ENCODE peak calls at places on chromosomes 6 and 20, in eight cellular contexts. Q is tibial nerve, E is mucosa of descending colon, A is mesenchymal stem cell, K is aorta, Z is SK-N-SH, B is BE2C, T is fibroblast of lung. O is an unnamed sample.

GRCh38 chr6:53869964-53870363 is 75.2 kb downstream of the LRRC1 start:
- DNase-seq in Q (no peak), E (no peak), A (no peak), K (no peak), Z (no peak), B (no peak), T (no peak), O (no peak)

GRCh38 chr20:64253000-64253383 is 2.6 kb upstream of the PCMTD2 start:
- DNase-seq in Q (no peak), E (no peak), A (no peak), K (no peak), Z (no peak), B (no peak), T (no peak), O (no peak)

GRCh38 chr6:72559067-72559466 is 62.8 kb upstream of the KCNQ5 start:
- DNase-seq in Q (no peak), E (no peak), A (no peak), K (no peak), Z (no peak), B (no peak), T (no peak), O (no peak)

GRCh38 chr20:53899351-53900167 is 170.8 kb downstream of the BCAS1 start:
- DNase-seq in Q (no peak), E (peak; percentile 65), A (peak; percentile 93), K (no peak), Z (peak; percentile 38), B (peak; percentile 78), T (peak; percentile 77), O (peak; percentile 46)

GRCh38 chr20:37640600-37641561 is 52.9 kb upstream of the CTNNBL1 start:
- DNase-seq in Q (no peak), E (no peak), A (no peak), K (no peak), Z (peak; percentile 63), B (peak; percentile 37), T (peak; percentile 7), O (no peak)

GRCh38 chr6:158170656-158171081 is 2.5 kb downstream of the GTF2H5 start:
- DNase-seq in Q (no peak), E (no peak), A (peak; percentile 62), K (no peak), Z (no peak), B (no peak), T (peak; percentile 90), O (no peak)

GRCh38 chr6:36893976-36894932 is 8.5 kb downstream of the C6orf89 start:
- DNase-seq in Q (no peak), E (no peak), A (no peak), K (no peak), Z (no peak), B (no peak), T (no peak), O (no peak)

GRCh38 chr6:165551828-165552227 is 111.2 kb downstream of the PDE10A start:
- DNase-seq in Q (no peak), E (no peak), A (no peak), K (no peak), Z (no peak), B (no peak), T (no peak), O (no peak)

DNA sequence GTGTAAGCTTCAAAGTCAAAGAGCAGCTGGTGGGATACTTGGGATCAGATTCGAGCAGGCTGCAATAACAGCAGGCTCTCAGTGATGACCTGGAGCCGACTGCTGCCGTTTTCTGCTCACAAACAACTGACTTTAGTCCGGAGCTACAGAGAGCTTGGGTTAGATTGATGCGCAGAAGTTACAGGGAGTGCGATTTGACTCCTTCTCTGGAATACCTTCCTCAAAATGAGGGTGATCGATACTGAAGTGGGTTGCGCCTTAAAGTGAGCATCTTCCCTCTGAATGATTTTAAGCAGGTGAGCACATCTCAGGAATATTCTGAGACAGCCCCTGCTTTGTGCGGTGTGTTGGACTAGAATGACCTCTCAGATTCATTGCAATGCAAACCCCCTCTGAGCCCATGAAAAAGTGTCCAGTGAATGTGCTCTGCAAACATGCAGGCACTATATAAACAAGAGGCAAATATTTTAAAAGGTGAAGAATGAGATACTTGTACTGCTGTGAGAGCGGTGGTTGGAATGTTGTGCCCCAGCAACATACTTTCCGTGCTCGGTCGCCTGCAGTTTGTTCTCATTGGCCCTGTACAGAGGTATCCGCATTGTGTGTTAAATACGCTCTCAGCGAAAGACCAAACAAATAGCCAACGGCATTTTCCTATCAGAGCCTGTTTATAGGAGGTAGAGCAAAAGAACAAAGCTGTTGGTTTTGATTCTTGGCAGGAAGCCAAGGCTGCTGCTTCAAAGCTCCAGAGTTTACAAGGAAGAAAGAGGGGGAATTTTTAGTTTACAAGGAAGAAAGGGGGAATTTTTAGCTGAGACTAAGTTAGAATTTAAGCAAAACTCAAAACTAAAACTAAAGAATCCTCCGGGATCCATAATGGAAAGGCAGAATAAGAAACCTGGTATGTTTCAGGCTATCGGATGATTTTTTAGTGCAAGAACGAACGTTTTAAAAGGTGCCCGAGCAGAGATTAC is 67.7 kb downstream of the PHACTR2 start:
- DNase-seq in Q (peak; percentile 26), E (peak; percentile 79), A (peak; percentile 73), K (no peak), Z (peak; percentile 19), B (no peak), T (peak; percentile 64), O (peak; percentile 57)
- H3K4me3 ChIP-seq in Q (peak overlapping the region; percentile 7), E (no peak overlapping the region), A (peak overlapping the region; percentile 27), K (no peak overlapping the region), Z (no peak overlapping the region), B (no peak overlapping the region), T (peak overlapping the region; percentile 29), O (peak overlapping the region; percentile 17)

GRCh38 chr6:31739639-31740396 is at the start of gene MSH5:
- DNase-seq in Q (peak; percentile 98), E (peak; percentile 99), A (peak; percentile 99), K (peak; percentile 99), Z (peak; percentile 95), B (peak; percentile 98), T (peak; percentile 98), O (peak; percentile 98)
- H3K4me1 ChIP-seq in Q (peaks cover 31% of the 10 kb centered on the region), E (peaks cover 23% of the 10 kb centered on the region), A (peaks cover 24% of the 10 kb centered on the region), K (no peaks in the 10 kb centered on the region), Z (peaks cover 24% of the 10 kb centered on the region), B (peaks cover 4% of the 10 kb centered on the region), T (peaks cover 22% of the 10 kb centered on the region), O (peaks cover 47% of the 10 kb centered on the region)

GRCh38 chr6:149921361-149921760 is 1.6 kb downstream of the RAET1G start:
- DNase-seq in Q (no peak), E (no peak), A (no peak), K (no peak), Z (no peak), B (no peak), T (no peak), O (no peak)

GRCh38 chr6:149924933-149925252 is 2.0 kb upstream of the RAET1G start:
- DNase-seq in Q (no peak), E (no peak), A (no peak), K (no peak), Z (no peak), B (no peak), T (no peak), O (no peak)

GRCh38 chr6:149924206-149924932 is 1.4 kb upstream of the RAET1G start:
- DNase-seq in Q (no peak), E (no peak), A (no peak), K (peak; percentile 42), Z (no peak), B (no peak), T (no peak), O (no peak)

GRCh38 chr6:149923327-149923986 is 536 bp upstream of the RAET1G start:
- DNase-seq in Q (no peak), E (no peak), A (no peak), K (peak; percentile 55), Z (peak; percentile 41), B (no peak), T (no peak), O (no peak)

GRCh38 chr6:149922642-149923326 is at the start of gene RAET1G:
- DNase-seq in Q (peak; percentile 87), E (peak; percentile 84), A (peak; percentile 92), K (peak; percentile 96), Z (peak; percentile 91), B (peak; percentile 90), T (peak; percentile 95), O (peak; percentile 88)
- H3K4me3 ChIP-seq in Q (peak within 1 kb of the TSS; percentile 44), E (no peak within 1 kb of the TSS), A (peak within 1 kb of the TSS; percentile 91), K (peak within 1 kb of the TSS; percentile 47), Z (peak within 1 kb of the TSS; percentile 65), B (peak within 1 kb of the TSS; percentile 58), T (peak within 1 kb of the TSS; percentile 62), O (peak within 1 kb of the TSS; percentile 49)

GRCh38 chr6:119148102-119148824 is 69.8 kb upstream of the FAM184A start:
- DNase-seq in Q (peak; percentile 63), E (peak; percentile 56), A (peak; percentile 81), K (no peak), Z (peak; percentile 66), B (peak; percentile 54), T (peak; percentile 92), O (no peak)

GRCh38 chr6:119145111-119145510 is 66.6 kb upstream of the FAM184A start:
- DNase-seq in Q (no peak), E (no peak), A (no peak), K (no peak), Z (no peak), B (no peak), T (no peak), O (no peak)

GRCh38 chr6:119147101-119148053 is 68.9 kb upstream of the FAM184A start:
- DNase-seq in Q (peak; percentile 57), E (peak; percentile 62), A (peak; percentile 98), K (peak; percentile 84), Z (no peak), B (peak; percentile 82), T (peak; percentile 98), O (peak; percentile 37)

GRCh38 chr6:119152187-119152586 is 73.7 kb upstream of the FAM184A start:
- DNase-seq in Q (no peak), E (no peak), A (no peak), K (no peak), Z (no peak), B (peak; percentile 36), T (no peak), O (no peak)

DNA sequence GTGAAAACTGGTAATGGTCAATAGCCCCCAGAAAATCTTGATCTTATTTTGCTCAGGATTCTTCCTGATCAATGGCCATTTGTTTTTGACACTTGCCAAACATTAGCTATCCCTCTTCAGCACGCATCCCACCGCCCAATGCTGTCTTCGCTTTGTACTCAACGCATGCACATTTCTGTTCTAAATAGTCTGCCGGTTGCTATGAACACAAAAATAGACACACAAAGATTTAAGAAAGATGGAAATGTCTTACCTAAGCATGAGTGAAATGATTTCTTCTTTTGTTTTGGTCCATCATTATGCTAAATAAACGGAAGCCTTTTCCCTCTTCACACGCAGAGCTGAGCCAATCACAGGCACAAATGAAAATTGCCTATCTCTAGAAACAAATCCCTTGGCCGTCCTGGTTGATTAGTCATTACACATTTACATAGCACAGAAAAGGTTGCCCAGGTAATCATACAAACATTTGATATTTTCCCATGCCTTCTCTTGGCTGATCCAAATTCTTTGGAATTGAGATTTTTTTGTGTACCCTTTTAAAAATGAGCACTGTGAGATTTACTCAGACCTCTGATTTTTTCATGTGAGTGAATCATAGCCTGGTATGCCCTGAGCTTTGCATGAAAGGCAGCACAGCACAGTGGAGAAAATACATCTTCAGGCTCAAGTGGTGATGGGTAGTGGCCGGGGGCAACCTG is 70.5 kb upstream of the FAM184A start:
- DNase-seq in Q (no peak), E (no peak), A (peak; percentile 23), K (no peak), Z (no peak), B (no peak), T (no peak), O (no peak)
- H3K4me1 ChIP-seq in Q (peaks cover 7% of the 10 kb centered on the region), E (peaks cover 5% of the 10 kb centered on the region), A (peaks cover 13% of the 10 kb centered on the region), K (peaks cover 3% of the 10 kb centered on the region), Z (peaks cover 24% of the 10 kb centered on the region), B (peaks cover 51% of the 10 kb centered on the region), T (peaks cover 13% of the 10 kb centered on the region), O (peaks cover 9% of the 10 kb centered on the region)

DNA sequence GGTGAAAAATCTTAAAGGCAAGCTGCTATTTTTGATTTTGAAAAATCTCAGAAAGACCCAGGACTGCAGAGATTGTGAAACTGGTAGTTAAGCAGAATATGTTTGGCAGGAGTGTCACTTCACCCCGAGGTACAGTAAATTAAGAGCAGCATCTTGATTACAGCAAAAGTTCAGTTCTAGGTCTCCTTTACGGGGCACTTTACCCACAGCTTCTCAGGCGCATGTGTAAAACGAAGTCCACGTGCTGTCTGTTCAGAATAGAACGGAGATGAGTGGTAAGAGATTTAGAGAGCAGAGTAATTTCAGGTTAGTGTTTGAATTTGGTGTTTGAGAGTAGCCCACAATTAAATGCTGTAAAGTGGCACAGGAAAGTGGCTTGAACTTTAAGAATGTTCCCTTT is 84.0 kb downstream of the FARS2 start:
- DNase-seq in Q (no peak), E (no peak), A (no peak), K (no peak), Z (no peak), B (no peak), T (no peak), O (no peak)
- H3K4me3 ChIP-seq in Q (no peak overlapping the region), E (no peak overlapping the region), A (no peak overlapping the region), K (no peak overlapping the region), Z (no peak overlapping the region), B (no peak overlapping the region), T (no peak overlapping the region), O (no peak overlapping the region)

O was measured in stomach.